ENCODE peak calls at places on chromosomes 3 and 15, in nine cellular contexts. F is sigmoid colon, A is A549, D is stomach, L is ovary, V is tibial nerve, H is SK-N-SH, Y is transverse colon, O is K562. Q is an unnamed sample.

GRCh38 chr3:107206141-107206540 is 171.1 kb upstream of the CCDC54 start:
- DNase-seq in V (no peak), A (peak; percentile 51), L (no peak), F (no peak), D (no peak), Y (no peak), O (peak; percentile 36), H (peak; percentile 27), Q (no peak)

GRCh38 chr3:127566801-127567200 is 23.7 kb downstream of the TPRA1 start:
- DNase-seq in O (no peak), H (no peak), A (no peak), L (no peak), Y (no peak), D (no peak), V (no peak), F (no peak), Q (no peak)

GRCh38 chr15:33089878-33090757 is 104.4 kb downstream of the FMN1 start:
- DNase-seq in V (no peak), D (no peak), L (no peak), H (no peak), F (no peak), A (no peak), O (no peak), Y (peak; percentile 48), Q (no peak)

GRCh38 chr15:74897300-74897701 is 7.5 kb downstream of the MPI start:
- DNase-seq in Y (no peak), D (no peak), F (no peak), V (no peak), O (no peak), A (no peak), L (no peak), H (no peak), Q (no peak)

GRCh38 chr3:118577055-118577759 is 457.4 kb downstream of the IGSF11 start:
- DNase-seq in F (no peak), H (no peak), D (no peak), V (no peak), O (no peak), A (no peak), L (no peak), Y (no peak), Q (no peak)

GRCh38 chr15:99708563-99708962 is 24.7 kb downstream of the LYSMD4 start:
- DNase-seq in D (peak; percentile 77), O (no peak), A (peak; percentile 71), H (no peak), L (peak; percentile 53), Y (peak; percentile 77), F (peak; percentile 91), V (peak; percentile 66), Q (no peak)

GRCh38 chr3:115580566-115580965 is 42.7 kb upstream of the GAP43 start:
- DNase-seq in Y (no peak), D (no peak), A (no peak), O (no peak), H (peak; percentile 5), F (no peak), L (no peak), V (no peak), Q (no peak)

GRCh38 chr3:15299036-15299435 is 33.4 kb downstream of the SH3BP5 start:
- DNase-seq in D (no peak), A (no peak), F (peak; percentile 61), O (peak; percentile 74), H (no peak), V (no peak), Y (no peak), L (no peak), Q (peak; percentile 50)

GRCh38 chr15:55846108-55846707 is 103.3 kb upstream of the PRTG start:
- DNase-seq in O (peak; percentile 72), V (no peak), Y (peak; percentile 23), H (peak; percentile 65), D (no peak), A (peak; percentile 85), L (peak; percentile 31), F (no peak), Q (no peak)

GRCh38 chr3:190183121-190183520 is 62.4 kb upstream of the P3H2 start:
- DNase-seq in D (no peak), L (no peak), A (peak; percentile 90), H (no peak), Y (no peak), V (no peak), O (no peak), F (no peak), Q (no peak)

GRCh38 chr3:187924651-187925050 is 179.4 kb upstream of the BCL6 start:
- DNase-seq in H (no peak), O (no peak), A (no peak), F (no peak), L (no peak), D (no peak), V (no peak), Y (no peak), Q (no peak)

GRCh38 chr3:170355738-170356595 is 1.5 kb upstream of the SKIL start:
- DNase-seq in A (peak; percentile 66), D (peak; percentile 35), O (peak; percentile 35), Y (peak; percentile 56), H (peak; percentile 41), L (peak; percentile 54), F (peak; percentile 71), V (no peak), Q (peak; percentile 72)

GRCh38 chr3:149660462-149660861 is 2.6 kb upstream of the WWTR1 start:
- DNase-seq in O (no peak), F (no peak), L (no peak), D (no peak), Y (no peak), A (peak; percentile 52), H (no peak), V (no peak), Q (no peak)

GRCh38 chr3:6444888-6445658 is 415.8 kb upstream of the GRM7 start:
- DNase-seq in Y (no peak), H (no peak), V (no peak), D (no peak), F (no peak), L (no peak), A (no peak), O (peak; percentile 15), Q (no peak)

DNA sequence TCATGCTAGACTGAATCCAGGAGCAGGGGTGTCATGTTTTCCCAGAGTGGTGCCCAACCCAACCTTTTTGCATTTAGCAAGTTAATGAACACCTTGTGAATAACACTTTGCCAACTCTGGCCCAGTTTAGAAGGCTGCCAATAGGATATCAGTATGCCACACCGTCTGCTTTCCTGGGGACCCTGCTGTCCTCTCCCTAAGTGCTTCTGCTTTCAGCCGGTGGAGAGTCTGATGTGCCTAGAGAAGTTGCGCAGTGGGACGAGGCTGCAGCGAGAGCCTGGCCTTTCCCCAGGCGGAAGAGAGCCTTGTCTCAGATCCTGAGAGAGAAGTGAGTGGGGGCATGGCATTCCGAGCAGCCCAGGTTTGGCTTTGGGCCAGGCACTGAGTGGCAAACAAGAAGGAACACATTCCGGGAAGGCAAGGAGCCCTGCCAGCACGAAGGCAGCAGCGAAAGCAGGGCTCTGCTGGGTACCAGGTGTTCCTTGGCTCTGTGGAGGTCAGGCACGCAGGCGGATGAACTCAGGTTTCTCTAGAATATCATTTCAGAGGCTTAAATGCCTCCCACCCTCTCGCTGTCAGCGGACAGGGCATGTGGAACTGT is 36.9 kb downstream of the SENP8 start:
- DNase-seq in Y (peak; percentile 86), H (peak; percentile 45), D (peak; percentile 97), V (peak; percentile 27), L (peak; percentile 58), O (no peak), A (peak; percentile 67), F (peak; percentile 83), Q (peak; percentile 81)
- TF ChIP-seq EP300 in Y (no peak), H (no peak), D (no peak), V (peak; percentile 72), L (no peak), O (no peak), A (no peak), F (no peak), Q (no peak)

GRCh38 chr15:31379042-31379441 is 52.4 kb downstream of the KLF13 start:
- DNase-seq in Y (no peak), V (no peak), H (no peak), D (no peak), L (no peak), O (no peak), A (no peak), F (no peak), Q (no peak)
- TF ChIP-seq CTCF in Y (no peak), V (no peak), H (no peak), D (no peak), L (no peak), O (no peak), A (no peak), F (no peak), Q (no peak)

GRCh38 chr15:61480295-61480694 is 251.2 kb upstream of the RORA start:
- DNase-seq in F (no peak), L (no peak), H (no peak), O (no peak), Y (no peak), A (no peak), D (no peak), V (no peak), Q (no peak)

GRCh38 chr15:61479601-61480000 is 250.5 kb upstream of the RORA start:
- DNase-seq in V (no peak), D (no peak), L (no peak), Y (no peak), H (no peak), F (no peak), O (no peak), A (no peak), Q (no peak)

GRCh38 chr15:61480863-61481262 is 251.8 kb upstream of the RORA start:
- DNase-seq in V (no peak), L (no peak), A (no peak), F (no peak), H (no peak), O (no peak), Y (no peak), D (no peak), Q (no peak)

GRCh38 chr15:61489571-61489970 is 260.5 kb upstream of the RORA start:
- DNase-seq in A (no peak), H (no peak), L (no peak), D (no peak), Y (no peak), V (no peak), F (no peak), O (no peak), Q (no peak)

DNA sequence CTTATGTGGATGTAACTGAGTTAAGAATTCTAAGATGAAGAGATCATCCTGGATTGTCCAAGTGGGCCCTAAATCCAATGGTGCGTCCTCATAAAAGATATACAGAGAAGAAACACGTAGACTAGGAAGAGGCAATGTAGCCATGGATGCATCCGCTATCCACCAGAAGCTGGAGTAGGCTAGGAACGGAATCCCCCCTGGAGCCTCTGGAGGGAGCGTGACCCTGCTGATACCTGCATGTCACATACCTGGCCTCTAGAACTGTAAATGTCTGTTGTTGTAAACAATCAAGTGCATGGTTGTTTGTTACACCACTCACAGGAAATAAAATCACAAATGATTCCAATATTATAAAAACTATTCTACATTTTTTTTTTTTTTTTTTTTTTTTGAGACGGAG is 254.5 kb upstream of the RORA start:
- DNase-seq in O (no peak), F (no peak), L (no peak), D (no peak), A (no peak), V (no peak), Y (no peak), H (no peak), Q (no peak)
- TF ChIP-seq EP300 in O (no peak), F (no peak), L (no peak), D (no peak), A (no peak), V (no peak), Y (no peak), H (no peak), Q (no peak)

DNA sequence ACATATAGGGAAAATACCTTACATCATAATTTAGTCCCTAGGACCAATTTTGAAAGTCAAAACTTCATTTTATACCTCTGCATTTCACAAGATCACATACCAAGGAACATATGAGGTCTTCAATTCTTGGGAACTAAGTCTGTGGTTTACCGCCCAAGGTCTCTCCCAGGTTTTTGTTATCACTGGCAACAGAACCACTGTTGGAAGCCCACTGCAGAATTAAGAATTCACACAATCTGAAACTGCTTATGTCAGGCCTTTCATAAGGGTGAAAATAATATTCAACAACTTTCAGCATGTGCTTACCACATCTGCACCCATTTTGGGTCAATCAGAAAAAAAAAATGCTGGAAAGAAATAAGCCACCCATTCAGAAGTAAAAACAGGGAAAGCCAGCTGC is 107.2 kb upstream of the MME start:
- DNase-seq in V (no peak), Y (no peak), O (no peak), D (no peak), H (no peak), F (no peak), L (no peak), A (no peak), Q (no peak)
- TF ChIP-seq CTCF in V (no peak), Y (no peak), O (no peak), D (no peak), H (no peak), F (no peak), L (no peak), A (no peak), Q (no peak)